ENCODE peak calls at places on chromosomes 12 and 14, in seven cellular contexts. Z, U, D, I, K, W and Y are unnamed samples.

GRCh38 chr14:59376691-59377090 is 88.5 kb downstream of the GPR135 start:
- DNase-seq in K (no peak), I (no peak), U (no peak), W (no peak), D (no peak), Z (no peak), Y (no peak)

GRCh38 chr12:124861898-124862676 is 1.6 kb downstream of the SCARB1 start:
- DNase-seq in Z (no peak), W (no peak), D (no peak), I (no peak), U (no peak), K (no peak), Y (no peak)

GRCh38 chr12:115149685-115150378 is 465.9 kb upstream of the TBX3 start:
- DNase-seq in I (no peak), Z (peak), W (no peak), D (no peak), K (peak), U (peak), Y (no peak)

GRCh38 chr12:94186461-94187237 is 38.3 kb downstream of the PLXNC1 start:
- DNase-seq in W (no peak), D (no peak), K (peak), U (peak), Z (peak), I (no peak), Y (no peak)

GRCh38 chr12:31715283-31715825 is 13.5 kb downstream of the AMN1 start:
- DNase-seq in U (peak), I (peak), Z (peak), W (peak), K (peak), D (no peak), Y (no peak)

GRCh38 chr12:57611116-57611809 is at the start of gene ARHGEF25:
- DNase-seq in U (peak), D (no peak), K (peak), W (peak), Z (peak), I (no peak), Y (no peak)

GRCh38 chr12:115132145-115132544 is 448.2 kb upstream of the TBX3 start:
- DNase-seq in D (no peak), Z (no peak), U (peak), I (no peak), K (peak), W (no peak), Y (no peak)

GRCh38 chr12:29148958-29149690 is at the start of gene FAR2:
- DNase-seq in U (peak), K (peak), W (peak), D (no peak), Z (peak), I (no peak), Y (peak)

GRCh38 chr12:76927170-76927784 is 48.5 kb upstream of the CSRP2 start:
- DNase-seq in K (peak), W (peak), I (no peak), Z (peak), U (peak), D (no peak), Y (no peak)

GRCh38 chr12:78060186-78060585 is 229.5 kb downstream of the NAV3 start:
- DNase-seq in K (peak), U (peak), I (no peak), D (no peak), Z (peak), W (no peak), Y (no peak)

GRCh38 chr12:119594772-119595445 is 1.3 kb downstream of the TMEM233 start:
- DNase-seq in W (peak), K (no peak), U (peak), D (no peak), Z (peak), I (no peak), Y (no peak)

GRCh38 chr14:100840751-100841444 is 15.0 kb downstream of the MEG3 start:
- DNase-seq in I (no peak), Z (no peak), W (no peak), K (no peak), U (no peak), D (no peak), Y (no peak)

GRCh38 chr12:108724054-108724889 is 7.0 kb downstream of the CORO1C start:
- DNase-seq in D (no peak), I (no peak), Z (peak), U (peak), K (peak), W (no peak), Y (no peak)

GRCh38 chr12:119649202-119649808 is 18.6 kb upstream of the PRKAB1 start:
- DNase-seq in K (peak), Z (peak), I (no peak), U (peak), W (peak), D (no peak), Y (no peak)

GRCh38 chr14:23636317-23637211 is at the start of gene DHRS2:
- DNase-seq in I (no peak), Z (no peak), K (no peak), W (no peak), U (no peak), D (no peak), Y (no peak)

GRCh38 chr12:91978143-91978542 is 167.5 kb downstream of the BTG1 start:
- DNase-seq in I (peak), U (no peak), K (no peak), W (no peak), D (no peak), Z (peak), Y (peak)

GRCh38 chr14:27222671-27223070 is 624.8 kb upstream of the NOVA1 start:
- DNase-seq in K (no peak), W (no peak), I (no peak), U (no peak), Z (no peak), D (no peak), Y (no peak)

GRCh38 chr14:101121399-101122113 is 218.0 kb upstream of the RTL1 start:
- DNase-seq in I (no peak), U (no peak), Z (no peak), K (no peak), W (peak), D (no peak), Y (no peak)